ENCODE peak calls at places on chromosomes 4 and X, in nine cellular contexts. S is CD8-positive, alpha-beta T cell; N is lower leg skin; I is fibroblast of pulmonary artery; A is fibroblast of mammary gland; Q is coronary artery; X is esophagus squamous epithelium; K is pancreas; J is brain microvascular endothelial cell. G is an unnamed sample.

GRCh38 chr4:179352221-179352620 is 1910.0 kb upstream of the AGA start:
- DNase-seq in X (no peak), J (no peak), N (no peak), I (no peak), Q (no peak), S (no peak), A (no peak), K (no peak), G (no peak)

GRCh38 chr4:104508224-104508623 is 13.5 kb upstream of the CXXC4 start:
- DNase-seq in N (no peak), J (no peak), S (no peak), X (no peak), A (no peak), K (no peak), I (no peak), Q (no peak), G (no peak)

GRCh38 chr4:166104623-166105022 is 231.6 kb downstream of the TLL1 start:
- DNase-seq in S (no peak), K (no peak), Q (no peak), J (no peak), N (no peak), X (no peak), A (no peak), I (no peak), G (no peak)

GRCh38 chrX:150313514-150313913 is 49.6 kb upstream of the MAMLD1 start:
- DNase-seq in S (no peak), N (no peak), K (no peak), A (no peak), I (no peak), X (no peak), J (no peak), Q (peak), G (no peak)

GRCh38 chr4:133058701-133059100 is 90.4 kb upstream of the PCDH10 start:
- DNase-seq in X (no peak), A (no peak), I (no peak), J (no peak), N (no peak), K (no peak), Q (no peak), S (no peak), G (no peak)

GRCh38 chrX:141969706-141970105 is 66.0 kb downstream of the MAGEC1 start:
- DNase-seq in I (no peak), A (no peak), K (no peak), Q (no peak), N (no peak), X (no peak), J (no peak), S (no peak), G (no peak)

GRCh38 chr4:154677300-154677699 is 64.8 kb upstream of the FGG start:
- DNase-seq in Q (no peak), S (no peak), K (no peak), J (no peak), A (no peak), X (no peak), N (no peak), I (no peak), G (no peak)

GRCh38 chr4:83771113-83771705 is 235.3 kb downstream of the GPAT3 start:
- DNase-seq in K (peak), Q (no peak), I (peak), S (no peak), N (no peak), X (no peak), J (peak), A (peak), G (peak)

GRCh38 chr4:122783301-122784215 is 43.1 kb upstream of the FGF2 start:
- DNase-seq in K (peak), N (no peak), I (peak), A (peak), S (no peak), Q (no peak), J (peak), X (no peak), G (peak)

GRCh38 chr4:40337523-40337922 is 2.4 kb downstream of the CHRNA9 start:
- DNase-seq in I (no peak), N (no peak), A (no peak), J (no peak), X (no peak), K (no peak), S (no peak), Q (no peak), G (no peak)

GRCh38 chr4:76989391-76990061 is 40.0 kb downstream of the SEPTIN11 start:
- DNase-seq in I (no peak), X (no peak), N (no peak), J (no peak), S (peak), A (no peak), K (no peak), Q (no peak), G (no peak)

GRCh38 chr4:133995243-133995960 is 206.2 kb downstream of the PABPC4L start:
- DNase-seq in S (no peak), J (no peak), N (no peak), A (no peak), X (no peak), K (no peak), I (no peak), Q (no peak), G (no peak)

GRCh38 chr4:143251781-143252180 is 67.1 kb downstream of the USP38 start:
- DNase-seq in X (no peak), S (no peak), K (no peak), I (peak), J (no peak), Q (no peak), A (peak), N (no peak), G (peak)

GRCh38 chr4:143256456-143256855 is 71.7 kb downstream of the USP38 start:
- DNase-seq in N (no peak), Q (no peak), K (no peak), X (no peak), I (no peak), A (no peak), S (no peak), J (no peak), G (no peak)

GRCh38 chr4:143253156-143253555 is 68.4 kb downstream of the USP38 start:
- DNase-seq in N (no peak), J (no peak), S (no peak), K (no peak), A (no peak), Q (no peak), X (no peak), I (peak), G (no peak)

GRCh38 chr4:143252478-143252877 is 67.8 kb downstream of the USP38 start:
- DNase-seq in I (no peak), X (no peak), J (no peak), S (no peak), N (no peak), A (no peak), K (no peak), Q (no peak), G (no peak)

DNA sequence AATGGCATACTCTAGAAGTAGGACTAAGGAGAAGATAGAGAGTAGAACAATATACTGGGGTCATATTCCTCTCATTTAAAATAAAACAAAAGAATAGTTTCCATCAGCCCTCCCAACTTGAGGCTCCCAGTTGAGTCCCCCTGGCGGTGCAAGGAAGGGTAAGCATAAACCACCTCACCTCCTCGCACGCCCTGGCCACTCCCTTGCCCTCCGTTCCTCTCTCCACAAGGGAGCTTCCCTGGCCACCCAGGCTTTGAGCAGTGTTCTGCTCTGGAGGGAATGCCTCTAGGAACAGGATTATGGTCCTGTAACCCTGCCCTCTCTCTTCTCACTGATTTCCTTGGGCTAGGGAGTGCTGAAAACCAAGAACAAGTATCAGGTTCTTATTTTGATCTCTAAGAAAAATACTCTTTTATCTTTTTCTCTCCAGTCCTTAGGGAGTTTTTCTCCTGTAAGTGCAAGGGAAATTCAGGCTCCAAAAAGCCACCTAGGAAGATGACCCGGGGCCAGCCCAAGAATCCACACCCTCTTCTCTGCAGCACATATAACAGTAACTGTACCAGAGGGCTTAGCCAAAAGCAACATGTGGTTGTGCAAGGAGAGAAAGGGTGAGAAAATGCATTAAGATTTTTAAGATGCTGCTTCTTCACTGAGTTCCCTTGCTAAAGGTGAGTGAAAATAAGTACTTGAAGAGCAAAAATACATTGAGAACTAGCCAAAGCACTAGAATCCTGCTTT is 69.9 kb downstream of the USP38 start:
- DNase-seq in N (no peak), S (no peak), A (no peak), J (no peak), X (no peak), Q (no peak), I (no peak), K (no peak), G (no peak)
- TF ChIP-seq CTCF in N (no peak), S (no peak), A (no peak), J (peak), X (no peak), Q (no peak), I (no peak), K (no peak), G (no peak)

GRCh38 chr4:88064410-88064809 is 57.0 kb downstream of the PKD2 start:
- DNase-seq in Q (no peak), I (no peak), S (no peak), N (no peak), X (no peak), J (no peak), A (no peak), K (no peak), G (no peak)

GRCh38 chr4:88062843-88063242 is 55.4 kb downstream of the PKD2 start:
- DNase-seq in X (no peak), J (no peak), K (no peak), S (no peak), I (no peak), A (no peak), N (no peak), Q (no peak), G (no peak)

GRCh38 chr4:88060431-88060830 is 53.0 kb downstream of the PKD2 start:
- DNase-seq in K (no peak), I (no peak), S (no peak), A (no peak), Q (no peak), X (no peak), N (no peak), J (peak), G (no peak)

GRCh38 chr4:88063634-88064296 is 56.3 kb downstream of the PKD2 start:
- DNase-seq in A (no peak), K (no peak), J (no peak), S (no peak), I (no peak), X (no peak), Q (no peak), N (no peak), G (no peak)

DNA sequence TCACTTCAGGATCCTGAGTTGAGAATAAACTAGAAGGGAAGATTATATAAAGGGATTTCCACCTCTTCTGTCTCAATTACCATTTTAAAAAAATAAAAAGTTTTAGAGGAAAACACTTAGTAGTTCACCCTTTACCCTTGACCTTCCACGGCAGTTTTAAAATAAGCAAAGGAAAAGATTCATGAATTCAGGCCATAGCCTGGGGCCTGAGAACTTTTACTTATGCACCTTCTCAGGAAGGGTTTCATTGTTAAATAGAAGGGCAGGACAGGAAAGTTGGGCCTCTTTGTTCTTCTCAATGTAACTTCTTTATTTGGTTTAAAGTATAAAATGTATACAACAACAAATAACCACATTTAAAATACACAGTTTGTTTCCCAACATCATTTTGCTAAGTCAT is 54.9 kb downstream of the PKD2 start:
- DNase-seq in X (no peak), K (no peak), J (no peak), Q (no peak), N (no peak), A (no peak), I (no peak), S (no peak), G (no peak)
- H3K4me3 ChIP-seq in X (no peak), K (no peak), J (no peak), Q (no peak), N (no peak), A (no peak), I (no peak), S (no peak), G (no peak)

GRCh38 chr4:3073158-3074077 is 920 bp downstream of the HTT-AS start:
- DNase-seq in A (no peak), Q (no peak), S (peak), I (no peak), K (no peak), J (no peak), N (peak), X (no peak), G (no peak)
- TF ChIP-seq CTCF in A (no peak), Q (no peak), S (no peak), I (no peak), K (no peak), J (peak), N (no peak), X (peak), G (peak)

GRCh38 chr4:59704621-59705020 is 1495.5 kb upstream of the ADGRL3 start:
- DNase-seq in N (no peak), K (no peak), S (no peak), Q (no peak), X (no peak), J (no peak), I (no peak), A (no peak), G (no peak)
- H3K4me3 ChIP-seq in N (no peak), K (no peak), S (no peak), Q (no peak), X (no peak), J (no peak), I (no peak), A (no peak), G (no peak)

DNA sequence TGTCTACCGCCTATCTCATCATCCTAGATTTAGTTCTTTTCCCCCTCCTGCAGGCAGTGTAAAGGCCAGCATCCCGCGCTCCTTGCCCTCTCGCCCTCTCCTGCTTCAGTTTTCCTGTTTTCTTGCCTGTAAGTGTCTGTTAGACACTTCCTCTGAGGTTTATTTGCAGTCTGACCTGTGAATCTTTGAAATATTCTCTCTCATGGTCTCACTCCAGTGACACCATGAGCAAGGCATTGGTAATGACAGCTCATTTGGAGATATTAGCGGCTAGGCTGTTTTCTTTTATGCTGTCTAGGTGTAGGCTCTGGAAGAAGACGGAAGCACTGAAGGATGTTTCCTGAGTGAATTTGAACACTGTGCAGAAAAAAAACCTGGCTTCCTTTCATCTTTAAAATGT is 179.6 kb downstream of the KDR start:
- DNase-seq in J (peak), Q (no peak), K (no peak), S (no peak), I (peak), N (no peak), A (no peak), X (no peak), G (no peak)
- TF ChIP-seq CTCF in J (peak), Q (no peak), K (no peak), S (peak), I (peak), N (no peak), A (no peak), X (no peak), G (no peak)

G was measured in retinal pigment epithelial cell.